ENCODE peak calls at places on chromosome 7, in seven cellular contexts. P, K, V, A, M, F and Y are unnamed samples.

GRCh38 chr7:47400741-47401206 is 181.1 kb downstream of the TNS3 start:
- DNase-seq in P (no peak), K (no peak), V (no peak), A (no peak), M (no peak), F (no peak), Y (no peak)

GRCh38 chr7:37097983-37098382 is 350.7 kb downstream of the ELMO1 start:
- DNase-seq in P (no peak), K (no peak), V (no peak), A (no peak), M (no peak), F (no peak), Y (no peak)

GRCh38 chr7:295155-296154 is 5.5 kb downstream of the FOXL3 start:
- DNase-seq in P (no peak), K (no peak), V (no peak), A (no peak), M (peak), F (no peak), Y (no peak)

GRCh38 chr7:129853661-129854268 is 99.0 kb downstream of the UBE2H start:
- DNase-seq in P (peak), K (peak), V (peak), A (no peak), M (no peak), F (no peak), Y (peak)

GRCh38 chr7:84022686-84023308 is 171.8 kb downstream of the SEMA3A start:
- DNase-seq in P (peak), K (no peak), V (no peak), A (no peak), M (no peak), F (no peak), Y (no peak)

GRCh38 chr7:19798986-19799385 is 25.6 kb upstream of the TMEM196 start:
- DNase-seq in P (no peak), K (peak), V (no peak), A (no peak), M (no peak), F (no peak), Y (no peak)

GRCh38 chr7:67863911-67864310 is 867.3 kb downstream of the TYW1 start:
- DNase-seq in P (no peak), K (no peak), V (no peak), A (no peak), M (no peak), F (no peak), Y (no peak)

GRCh38 chr7:17633099-17633498 is 307.2 kb downstream of the SNX13 start:
- DNase-seq in P (peak), K (peak), V (peak), A (no peak), M (no peak), F (no peak), Y (peak)

GRCh38 chr7:113891828-113892227 is 27.0 kb downstream of the PPP1R3A start:
- DNase-seq in P (no peak), K (peak), V (peak), A (no peak), M (no peak), F (no peak), Y (no peak)

GRCh38 chr7:151381333-151382078 is 28.3 kb downstream of the WDR86 start:
- DNase-seq in P (no peak), K (no peak), V (no peak), A (no peak), M (no peak), F (no peak), Y (no peak)

GRCh38 chr7:114986805-114987204 is 64.9 kb downstream of the MDFIC start:
- DNase-seq in P (peak), K (no peak), V (no peak), A (no peak), M (no peak), F (no peak), Y (peak)

GRCh38 chr7:64371116-64371515 is 57.4 kb downstream of the ZNF736 start:
- DNase-seq in P (no peak), K (no peak), V (no peak), A (no peak), M (no peak), F (no peak), Y (no peak)

GRCh38 chr7:129689995-129690581 is 78.6 kb downstream of the NRF1 start:
- DNase-seq in P (no peak), K (no peak), V (no peak), A (no peak), M (no peak), F (no peak), Y (no peak)

GRCh38 chr7:157429001-157429679 is 92.3 kb downstream of the DNAJB6 start:
- DNase-seq in P (no peak), K (no peak), V (no peak), A (no peak), M (no peak), F (no peak), Y (no peak)

GRCh38 chr7:117381357-117381756 is 45.9 kb downstream of the ASZ1 start:
- DNase-seq in P (no peak), K (no peak), V (peak), A (peak), M (no peak), F (no peak), Y (no peak)

GRCh38 chr7:130901209-130901783 is 167.3 kb upstream of the KLF14 start:
- DNase-seq in P (peak), K (peak), V (peak), A (no peak), M (peak), F (no peak), Y (no peak)

GRCh38 chr7:50355817-50356178 is 51.3 kb downstream of the IKZF1 start:
- DNase-seq in P (no peak), K (no peak), V (no peak), A (no peak), M (no peak), F (no peak), Y (no peak)

GRCh38 chr7:27129729-27130539 is 623 bp downstream of the HOXA4 start:
- DNase-seq in P (peak), K (no peak), V (no peak), A (no peak), M (no peak), F (no peak), Y (no peak)

GRCh38 chr7:55258631-55259030 is 106.5 kb upstream of the LANCL2 start:
- DNase-seq in P (no peak), K (no peak), V (no peak), A (no peak), M (no peak), F (no peak), Y (no peak)

GRCh38 chr7:135923700-135924261 is 53.4 kb downstream of the MTPN start:
- DNase-seq in P (peak), K (peak), V (peak), A (no peak), M (no peak), F (no peak), Y (peak)

GRCh38 chr7:19747740-19748339 is 25.6 kb downstream of the TMEM196 start:
- DNase-seq in P (peak), K (peak), V (peak), A (peak), M (no peak), F (no peak), Y (peak)

GRCh38 chr7:12315049-12315448 is 88.6 kb downstream of the VWDE start:
- DNase-seq in P (peak), K (no peak), V (no peak), A (no peak), M (no peak), F (no peak), Y (peak)

GRCh38 chr7:141335164-141335563 is 216.0 kb upstream of the AGK start:
- DNase-seq in P (no peak), K (no peak), V (no peak), A (no peak), M (no peak), F (no peak), Y (no peak)

GRCh38 chr7:133535308-133535707 is 282.4 kb downstream of the EXOC4 start:
- DNase-seq in P (no peak), K (no peak), V (no peak), A (no peak), M (no peak), F (no peak), Y (no peak)

GRCh38 chr7:6516387-6516983 is 34.8 kb downstream of the GRID2IP start:
- DNase-seq in P (peak), K (peak), V (peak), A (peak), M (peak), F (peak), Y (no peak)

GRCh38 chr7:7569113-7569527 is 2.4 kb downstream of the MIOS start:
- DNase-seq in P (no peak), K (no peak), V (no peak), A (peak), M (no peak), F (no peak), Y (no peak)

GRCh38 chr7:123647106-123647730 is 8.4 kb upstream of the LMOD2 start:
- DNase-seq in P (no peak), K (peak), V (peak), A (no peak), M (no peak), F (no peak), Y (no peak)

GRCh38 chr7:78073470-78074382 is 275.2 kb downstream of the PHTF2 start:
- DNase-seq in P (peak), K (no peak), V (no peak), A (no peak), M (no peak), F (no peak), Y (no peak)

GRCh38 chr7:133183042-133183441 is 69.8 kb upstream of the EXOC4 start:
- DNase-seq in P (no peak), K (no peak), V (no peak), A (no peak), M (no peak), F (no peak), Y (no peak)

GRCh38 chr7:897771-898376 is 21.5 kb downstream of the GET4 start:
- DNase-seq in P (no peak), K (no peak), V (no peak), A (no peak), M (no peak), F (no peak), Y (no peak)

GRCh38 chr7:102872460-102872859 is 40.3 kb upstream of the LRRC17 start:
- DNase-seq in P (peak), K (peak), V (peak), A (no peak), M (no peak), F (no peak), Y (peak)

GRCh38 chr7:32879460-32879859 is 12.1 kb downstream of the KBTBD2 start:
- DNase-seq in P (peak), K (peak), V (peak), A (no peak), M (no peak), F (no peak), Y (no peak)

GRCh38 chr7:45157653-45158401 is at the start of gene RAMP3:
- DNase-seq in P (no peak), K (no peak), V (no peak), A (no peak), M (no peak), F (no peak), Y (no peak)

GRCh38 chr7:39937366-39938153 is 12.5 kb upstream of the CDK13 start:
- DNase-seq in P (no peak), K (no peak), V (no peak), A (no peak), M (no peak), F (no peak), Y (no peak)

GRCh38 chr7:96397936-96398596 is 76.2 kb upstream of the SLC25A13 start:
- DNase-seq in P (no peak), K (peak), V (peak), A (no peak), M (no peak), F (no peak), Y (no peak)

GRCh38 chr7:2071133-2071832 is 161.5 kb downstream of the MAD1L1 start:
- DNase-seq in P (no peak), K (no peak), V (no peak), A (no peak), M (no peak), F (no peak), Y (no peak)

GRCh38 chr7:135620447-135620846 is 41.9 kb upstream of the STMP1 start:
- DNase-seq in P (no peak), K (no peak), V (no peak), A (no peak), M (no peak), F (no peak), Y (no peak)

GRCh38 chr7:2180081-2180480 is 52.7 kb downstream of the MAD1L1 start:
- DNase-seq in P (no peak), K (no peak), V (no peak), A (no peak), M (no peak), F (no peak), Y (no peak)

GRCh38 chr7:133309333-133309732 is 56.5 kb downstream of the EXOC4 start:
- DNase-seq in P (no peak), K (no peak), V (no peak), A (no peak), M (no peak), F (no peak), Y (no peak)

GRCh38 chr7:142436601-142437000 is 178.7 kb upstream of the PRSS58 start:
- DNase-seq in P (peak), K (peak), V (no peak), A (no peak), M (no peak), F (no peak), Y (no peak)

GRCh38 chr7:142431491-142431890 is 173.6 kb upstream of the PRSS58 start:
- DNase-seq in P (no peak), K (peak), V (no peak), A (no peak), M (no peak), F (no peak), Y (no peak)

GRCh38 chr7:142438235-142438922 is 180.5 kb upstream of the PRSS58 start:
- DNase-seq in P (peak), K (peak), V (peak), A (peak), M (no peak), F (peak), Y (no peak)

GRCh38 chr7:142432386-142432785 is 174.5 kb upstream of the PRSS58 start:
- DNase-seq in P (no peak), K (no peak), V (no peak), A (no peak), M (no peak), F (no peak), Y (no peak)

GRCh38 chr7:142434666-142435174 is 176.9 kb upstream of the PRSS58 start:
- DNase-seq in P (no peak), K (no peak), V (no peak), A (no peak), M (no peak), F (no peak), Y (no peak)
- H3K4me3 ChIP-seq in P (no peak), K (no peak), V (no peak), A (no peak), M (no peak), F (peak), Y (no peak)

GRCh38 chr7:126979722-126980121 is 273.0 kb downstream of the GRM8 start:
- DNase-seq in P (no peak), K (no peak), V (no peak), A (no peak), M (no peak), F (no peak), Y (no peak)
- H3K4me3 ChIP-seq in P (no peak), K (no peak), V (no peak), A (no peak), M (no peak), F (no peak), Y (no peak)

GRCh38 chr7:91344911-91345310 is 80.7 kb downstream of the FZD1 start:
- DNase-seq in P (no peak), K (no peak), V (no peak), A (peak), M (no peak), F (no peak), Y (peak)
- H3K4me3 ChIP-seq in P (no peak), K (no peak), V (no peak), A (no peak), M (no peak), F (no peak), Y (no peak)

DNA sequence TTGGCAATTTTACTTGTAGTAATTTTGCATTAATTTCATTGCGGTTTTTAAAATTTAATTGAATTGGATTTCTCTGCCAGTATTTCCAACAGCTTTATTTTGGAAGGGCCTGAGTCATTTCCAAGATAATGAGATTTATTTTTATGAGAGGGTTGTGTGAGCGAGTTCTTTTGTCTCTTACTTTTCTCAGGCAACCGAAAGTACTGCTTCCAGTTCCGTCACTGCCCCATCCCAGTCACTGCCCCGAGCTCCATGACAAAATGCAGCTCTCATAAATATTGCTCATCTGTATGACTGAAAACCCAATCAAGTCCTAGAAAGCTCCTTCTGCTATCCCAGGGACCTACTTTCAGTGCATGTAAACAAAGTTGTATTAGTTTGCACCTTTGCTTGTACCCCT is 468.4 kb upstream of the SEMA3D start:
- DNase-seq in P (no peak), K (no peak), V (no peak), A (no peak), M (no peak), F (no peak), Y (no peak)
- H3K4me3 ChIP-seq in P (no peak), K (no peak), V (no peak), A (no peak), M (no peak), F (no peak), Y (no peak)